ENCODE peak calls at places on chromosomes 1 and 21, in six cellular contexts. T is RPMI7951, K is keratinocyte, W is NCI-H1105, L is astrocyte, E is AG08395. Y is an unnamed sample.

GRCh38 chr1:65090406-65090805 is 57.6 kb upstream of the AK4 start:
- DNase-seq in T (no peak), K (no peak), W (no peak), L (no peak), E (no peak), Y (no peak)

GRCh38 chr1:84619383-84620093 is 45.3 kb upstream of the CTBS start:
- DNase-seq in T (peak), K (no peak), W (peak), L (peak), E (peak), Y (peak)

GRCh38 chr1:194150242-194150641 is 963.8 kb upstream of the B3GALT2 start:
- DNase-seq in T (no peak), K (no peak), W (no peak), L (no peak), E (no peak), Y (no peak)

GRCh38 chr1:107821340-107821739 is 143.6 kb downstream of the VAV3 start:
- DNase-seq in T (peak), K (no peak), W (no peak), L (no peak), E (no peak), Y (no peak)

GRCh38 chr1:201326710-201327109 is 43.4 kb downstream of the PKP1 start:
- DNase-seq in T (no peak), K (no peak), W (no peak), L (no peak), E (no peak), Y (no peak)

GRCh38 chr1:240092301-240093119 is 827 bp downstream of the FMN2 start:
- DNase-seq in T (peak), K (no peak), W (no peak), L (peak), E (peak), Y (peak)

GRCh38 chr21:28152729-28153128 is 839.9 kb downstream of the LTN1 start:
- DNase-seq in T (no peak), K (no peak), W (no peak), L (no peak), E (no peak), Y (no peak)

GRCh38 chr1:156320560-156320959 is 17.5 kb downstream of the CCT3 start:
- DNase-seq in T (no peak), K (no peak), W (no peak), L (no peak), E (no peak), Y (no peak)

GRCh38 chr1:157189096-157189495 is 50.9 kb upstream of the ETV3 start:
- DNase-seq in T (no peak), K (no peak), W (no peak), L (no peak), E (no peak), Y (no peak)

GRCh38 chr1:162822391-162823200 is 32.1 kb downstream of the HSD17B7 start:
- DNase-seq in T (no peak), K (no peak), W (peak), L (no peak), E (peak), Y (no peak)

Y was measured in fibroblast of pulmonary artery.